ENCODE peak calls at places on chromosomes 1 and 21, in six cellular contexts. U, Q, S, A, O and W are unnamed samples.
A peak's percentile ranks its signal among the peaks of the same experiment; 100 is the strongest.

GRCh38 chr1:165815725-165816124 is 11.7 kb upstream of the UCK2 start:
- DNase-seq in U (peak; percentile 44), O (no peak), A (peak; percentile 41), S (peak; percentile 25), Q (peak; percentile 32), W (no peak)

GRCh38 chr1:179175011-179175934 is 54.2 kb downstream of the ABL2 start:
- DNase-seq in S (peak; percentile 9), O (no peak), U (peak; percentile 87), Q (peak; percentile 81), A (peak; percentile 64), W (no peak)

GRCh38 chr21:14482165-14482564 is 64.0 kb downstream of the SAMSN1 start:
- DNase-seq in O (no peak), Q (no peak), A (no peak), U (no peak), S (no peak), W (no peak)

GRCh38 chr1:224058303-224058702 is 55.6 kb upstream of the FBXO28 start:
- DNase-seq in U (peak; percentile 47), Q (peak; percentile 70), O (no peak), S (peak; percentile 98), A (peak; percentile 78), W (no peak)

GRCh38 chr1:192810253-192810880 is 1.5 kb downstream of the RGS2 start:
- DNase-seq in U (peak; percentile 64), Q (no peak), O (peak; percentile 53), A (no peak), S (peak; percentile 41), W (peak; percentile 79)

GRCh38 chr21:28944296-28944695 is 48.4 kb downstream of the LTN1 start:
- DNase-seq in Q (peak; percentile 28), S (no peak), U (peak; percentile 27), O (no peak), A (no peak), W (no peak)

GRCh38 chr1:41637367-41637766 is 152.9 kb upstream of the EDN2 start:
- DNase-seq in U (no peak), A (no peak), O (no peak), Q (no peak), S (no peak), W (no peak)

GRCh38 chr1:174996474-174996873 is 3.3 kb upstream of the CACYBP start:
- DNase-seq in O (no peak), S (peak; percentile 66), Q (peak; percentile 54), A (peak; percentile 78), U (peak; percentile 64), W (peak; percentile 45)

GRCh38 chr1:157367091-157367739 is 185.1 kb downstream of the FCRL5 start:
- DNase-seq in A (no peak), U (no peak), O (no peak), Q (no peak), S (no peak), W (no peak)

GRCh38 chr21:42612390-42612789 is 41.0 kb upstream of the PDE9A start:
- DNase-seq in O (no peak), S (no peak), Q (no peak), A (no peak), U (no peak), W (no peak)

GRCh38 chr21:35696644-35697043 is 363.7 kb downstream of the SETD4 start:
- DNase-seq in Q (no peak), A (no peak), S (no peak), U (no peak), O (no peak), W (no peak)

GRCh38 chr1:84899969-84900368 is 7.0 kb upstream of the LPAR3 start:
- DNase-seq in U (no peak), A (no peak), O (no peak), Q (no peak), S (no peak), W (no peak)

GRCh38 chr1:5858844-5859407 is 133.3 kb downstream of the NPHP4 start:
- DNase-seq in Q (no peak), S (no peak), A (no peak), U (no peak), O (no peak), W (no peak)

GRCh38 chr1:206050655-206051235 is 2.2 kb upstream of the RHEX start:
- DNase-seq in U (peak; percentile 18), A (peak; percentile 58), Q (no peak), S (peak; percentile 13), O (no peak), W (peak; percentile 98)

GRCh38 chr1:221739018-221739676 is 2.7 kb downstream of the DUSP10 start:
- DNase-seq in A (no peak), S (no peak), O (no peak), Q (peak; percentile 40), U (no peak), W (no peak)

GRCh38 chr1:246107516-246108277 is 399.4 kb downstream of the SMYD3 start:
- DNase-seq in Q (peak; percentile 24), U (peak; percentile 85), A (no peak), S (no peak), O (peak; percentile 55), W (no peak)

GRCh38 chr1:240666548-240667198 is 54.7 kb upstream of the GREM2 start:
- DNase-seq in U (no peak), S (no peak), O (no peak), A (no peak), Q (no peak), W (no peak)

GRCh38 chr21:44305691-44306090 is 5.8 kb downstream of the PFKL start:
- DNase-seq in U (no peak), Q (no peak), A (no peak), O (no peak), S (no peak), W (no peak)

GRCh38 chr1:54811739-54812655 is 10.9 kb upstream of the TTC22 start:
- DNase-seq in S (no peak), U (no peak), Q (no peak), A (peak; percentile 32), O (no peak), W (no peak)

GRCh38 chr1:224691106-224691505 is 75.0 kb downstream of the CNIH3 start:
- DNase-seq in Q (no peak), A (no peak), S (no peak), O (no peak), U (no peak), W (no peak)

GRCh38 chr1:226436855-226437491 is 29.1 kb upstream of the PARP1 start:
- DNase-seq in S (no peak), Q (no peak), U (no peak), A (no peak), O (no peak), W (peak; percentile 99)

GRCh38 chr1:224921354-224921753 is 8.1 kb upstream of the DNAH14 start:
- DNase-seq in S (no peak), A (no peak), Q (no peak), O (no peak), U (no peak), W (no peak)

GRCh38 chr1:115761601-115762302 is 6.8 kb downstream of the CASQ2 start:
- DNase-seq in Q (peak; percentile 30), A (no peak), S (peak; percentile 44), U (no peak), O (no peak), W (no peak)

GRCh38 chr1:52141513-52142219 is at the start of gene ZFYVE9:
- DNase-seq in O (peak; percentile 85), U (peak; percentile 79), S (peak; percentile 87), Q (peak; percentile 92), A (peak; percentile 49), W (peak; percentile 90)

GRCh38 chr1:222373831-222374603 is 173.9 kb downstream of the HHIPL2 start:
- DNase-seq in U (no peak), O (no peak), A (no peak), Q (no peak), S (no peak), W (no peak)

GRCh38 chr1:43454270-43455011 is 710 bp upstream of the HYI start:
- DNase-seq in U (peak; percentile 88), S (peak; percentile 93), A (peak; percentile 89), Q (peak; percentile 92), O (peak; percentile 32), W (peak; percentile 22)

DNA sequence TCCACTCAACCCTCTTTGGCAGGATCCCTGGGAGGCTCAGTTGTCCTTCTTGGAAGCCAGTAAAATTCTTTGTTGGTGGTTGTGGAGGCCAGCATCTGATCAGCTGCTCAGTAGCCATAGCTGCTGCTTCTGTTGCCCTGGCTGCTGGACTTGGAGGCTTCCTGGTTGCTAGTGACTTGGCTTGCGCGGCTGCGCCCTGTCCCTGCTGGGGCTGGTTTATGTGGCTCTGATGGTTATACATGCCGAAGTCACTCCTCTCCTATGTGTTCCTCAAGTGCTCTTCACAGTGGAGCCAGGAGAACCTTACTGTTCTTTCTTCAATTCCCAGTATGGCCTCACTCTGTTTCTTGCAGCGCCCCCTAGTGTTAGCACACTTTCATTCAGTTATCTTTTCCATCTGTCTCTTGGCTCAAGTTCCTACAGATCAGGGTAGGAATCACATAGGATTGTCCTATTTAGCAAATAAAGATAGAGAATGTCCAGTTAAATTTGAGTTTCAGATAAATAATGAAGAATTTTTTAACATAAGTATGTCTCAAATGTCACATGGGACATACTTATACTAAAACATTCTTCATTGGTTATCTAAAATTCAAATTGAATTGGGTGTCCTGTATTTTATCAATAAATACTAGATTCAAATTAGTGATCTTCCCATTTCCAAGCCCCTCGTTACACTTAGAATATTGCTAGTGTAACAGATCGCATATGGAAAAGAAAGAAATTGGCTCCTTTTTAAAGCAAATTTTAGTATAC is 176.5 kb downstream of the TGFB2 start:
- DNase-seq in U (no peak), S (peak; percentile 88), A (no peak), O (no peak), Q (peak; percentile 69), W (peak; percentile 13)
- H2AFZ ChIP-seq in U (no peak overlapping the region), S (no peak overlapping the region), A (no peak overlapping the region), O (peak overlapping the region; percentile 49), Q (no peak overlapping the region), W (no peak overlapping the region)

GRCh38 chr1:20035114-20035513 is 34.9 kb upstream of the PLA2G5 start:
- DNase-seq in S (no peak), A (no peak), Q (no peak), U (no peak), O (no peak), W (no peak)
- H3K9me3 ChIP-seq in S (no peaks in the 10 kb centered on the region), A (no peaks in the 10 kb centered on the region), Q (no peaks in the 10 kb centered on the region), U (no peaks in the 10 kb centered on the region), O (no peaks in the 10 kb centered on the region), W (no peaks in the 10 kb centered on the region)

DNA sequence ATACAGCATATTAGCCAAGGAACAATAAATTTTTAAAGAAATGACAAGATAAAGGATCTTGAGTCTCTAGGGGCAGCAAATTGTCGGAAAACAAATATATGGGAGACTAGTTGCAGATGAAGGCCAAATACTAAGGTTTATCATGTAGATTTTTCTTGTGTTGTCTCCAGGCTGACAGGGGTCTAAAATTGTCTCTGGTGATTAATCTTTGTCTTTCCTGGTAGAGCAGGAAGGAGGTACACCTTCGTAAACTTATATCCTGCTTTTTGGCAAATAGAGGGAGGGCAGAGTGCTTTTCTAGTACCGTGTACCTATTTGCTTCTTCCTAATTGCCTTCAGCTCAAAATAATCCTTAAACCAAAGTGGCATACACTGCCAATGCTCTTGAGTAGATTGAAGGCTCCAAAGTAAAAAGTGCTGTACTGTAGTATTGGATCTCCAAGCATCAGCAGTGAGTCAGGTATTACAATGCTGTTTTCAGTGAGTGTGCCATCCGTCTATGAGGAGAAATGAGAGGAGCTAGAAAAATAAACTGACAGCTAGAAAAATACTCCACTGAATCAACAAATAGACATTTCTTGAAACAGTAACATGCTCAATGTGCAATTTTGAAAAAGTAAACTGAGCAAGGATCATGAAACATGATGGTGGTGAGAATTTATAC is 1.8 kb upstream of the LEPR start:
- DNase-seq in U (no peak), A (no peak), S (peak; percentile 31), Q (peak; percentile 22), O (no peak), W (no peak)
- H2AFZ ChIP-seq in U (no peak overlapping the region), A (peak overlapping the region; percentile 84), S (peak overlapping the region; percentile 90), Q (peak overlapping the region; percentile 99), O (peak overlapping the region; percentile 100), W (peak overlapping the region; percentile 92)

DNA sequence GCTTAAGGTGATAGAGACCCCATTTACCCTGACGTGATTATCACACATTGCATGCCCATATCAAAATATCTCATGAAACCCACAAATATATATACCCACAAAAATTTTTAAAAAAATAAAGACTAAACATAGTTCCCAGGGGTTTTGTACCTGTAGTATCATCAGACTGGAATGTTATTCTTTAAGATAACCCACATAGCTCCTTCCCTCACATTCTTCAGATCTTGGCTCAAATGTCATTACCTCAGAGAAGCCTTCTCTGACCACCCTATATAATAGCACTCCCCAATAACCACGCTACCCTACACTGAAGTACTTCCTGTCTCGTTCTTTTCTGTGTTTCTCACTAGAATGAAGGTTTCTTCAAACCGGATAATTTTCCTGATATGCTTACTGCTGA is 138.3 kb upstream of the SNX7 start:
- DNase-seq in U (peak; percentile 79), Q (no peak), A (peak; percentile 39), S (no peak), O (no peak), W (no peak)
- H3K9me3 ChIP-seq in U (no peaks in the 10 kb centered on the region), Q (no peaks in the 10 kb centered on the region), A (no peaks in the 10 kb centered on the region), S (peaks cover 6% of the 10 kb centered on the region), O (no peaks in the 10 kb centered on the region), W (no peaks in the 10 kb centered on the region)